ENCODE peak calls at places on chromosome 11, in five cellular contexts. One of them, this sample, is unnamed.

GRCh38 chr11:93623179-93623578 is 38.3 kb upstream of the CEP295 start:
- DNase-seq in osteoblast: no peak
- DNase-seq in mesenchymal stem cell: peak; percentile 79
- DNase-seq in tibial artery: no peak
- DNase-seq in naive thymus-derived CD4-positive, alpha-beta T cell: no peak
- DNase-seq in this sample: no peak

GRCh38 chr11:114135737-114136151 is 76.2 kb downstream of the ZBTB16 start:
- DNase-seq in naive thymus-derived CD4-positive, alpha-beta T cell: no peak
- DNase-seq in tibial artery: peak; percentile 27
- DNase-seq in osteoblast: peak; percentile 11
- DNase-seq in mesenchymal stem cell: peak; percentile 82
- DNase-seq in this sample: no peak

GRCh38 chr11:32090774-32091370 is at the start of gene RCN1:
- DNase-seq in mesenchymal stem cell: peak; percentile 91
- DNase-seq in tibial artery: peak; percentile 51
- DNase-seq in naive thymus-derived CD4-positive, alpha-beta T cell: no peak
- DNase-seq in osteoblast: peak; percentile 95
- DNase-seq in this sample: peak; percentile 77

GRCh38 chr11:58919980-58920379 is 19.3 kb upstream of the GLYATL1 start:
- DNase-seq in osteoblast: no peak
- DNase-seq in naive thymus-derived CD4-positive, alpha-beta T cell: no peak
- DNase-seq in mesenchymal stem cell: no peak
- DNase-seq in tibial artery: no peak
- DNase-seq in this sample: no peak

GRCh38 chr11:62340269-62340901 is 3.1 kb downstream of the ASRGL1 start:
- DNase-seq in mesenchymal stem cell: peak; percentile 61
- DNase-seq in naive thymus-derived CD4-positive, alpha-beta T cell: peak; percentile 51
- DNase-seq in osteoblast: no peak
- DNase-seq in tibial artery: peak; percentile 54
- DNase-seq in this sample: peak; percentile 32

GRCh38 chr11:34940026-34940677 is 23.7 kb downstream of the PDHX start:
- DNase-seq in tibial artery: no peak
- DNase-seq in mesenchymal stem cell: peak; percentile 23
- DNase-seq in naive thymus-derived CD4-positive, alpha-beta T cell: no peak
- DNase-seq in osteoblast: peak; percentile 51
- DNase-seq in this sample: no peak

GRCh38 chr11:128522943-128523518 is 64.3 kb downstream of the ETS1 start:
- DNase-seq in mesenchymal stem cell: peak; percentile 47
- DNase-seq in osteoblast: no peak
- DNase-seq in tibial artery: no peak
- DNase-seq in naive thymus-derived CD4-positive, alpha-beta T cell: peak; percentile 75
- DNase-seq in this sample: no peak

GRCh38 chr11:41954034-41954433 is 494.6 kb upstream of the LRRC4C start:
- DNase-seq in naive thymus-derived CD4-positive, alpha-beta T cell: no peak
- DNase-seq in mesenchymal stem cell: no peak
- DNase-seq in osteoblast: no peak
- DNase-seq in tibial artery: no peak
- DNase-seq in this sample: no peak

GRCh38 chr11:78638704-78639380 is 64.2 kb upstream of the NARS2 start:
- DNase-seq in mesenchymal stem cell: no peak
- DNase-seq in osteoblast: no peak
- DNase-seq in tibial artery: no peak
- DNase-seq in naive thymus-derived CD4-positive, alpha-beta T cell: no peak
- DNase-seq in this sample: no peak

GRCh38 chr11:134275534-134276395 is at the start of gene GLB1L3:
- DNase-seq in osteoblast: peak; percentile 85
- DNase-seq in mesenchymal stem cell: peak; percentile 31
- DNase-seq in tibial artery: no peak
- DNase-seq in naive thymus-derived CD4-positive, alpha-beta T cell: peak; percentile 79
- DNase-seq in this sample: no peak

GRCh38 chr11:78821371-78822306 is 247.0 kb upstream of the NARS2 start:
- DNase-seq in naive thymus-derived CD4-positive, alpha-beta T cell: no peak
- DNase-seq in tibial artery: no peak
- DNase-seq in osteoblast: no peak
- DNase-seq in mesenchymal stem cell: no peak
- DNase-seq in this sample: no peak

GRCh38 chr11:2942872-2943710 is 13.9 kb upstream of the PHLDA2 start:
- DNase-seq in naive thymus-derived CD4-positive, alpha-beta T cell: no peak
- DNase-seq in osteoblast: no peak
- DNase-seq in mesenchymal stem cell: no peak
- DNase-seq in tibial artery: no peak
- DNase-seq in this sample: no peak

GRCh38 chr11:59267738-59268475 is 55.2 kb upstream of the MPEG1 start:
- DNase-seq in naive thymus-derived CD4-positive, alpha-beta T cell: no peak
- DNase-seq in osteoblast: no peak
- DNase-seq in mesenchymal stem cell: no peak
- DNase-seq in tibial artery: no peak
- DNase-seq in this sample: no peak

GRCh38 chr11:95322546-95322945 is 91.5 kb upstream of the SESN3 start:
- DNase-seq in osteoblast: peak; percentile 85
- DNase-seq in naive thymus-derived CD4-positive, alpha-beta T cell: no peak
- DNase-seq in tibial artery: no peak
- DNase-seq in mesenchymal stem cell: no peak
- DNase-seq in this sample: no peak

GRCh38 chr11:9717040-9717357 is 53.1 kb downstream of the SWAP70 start:
- DNase-seq in mesenchymal stem cell: no peak
- DNase-seq in tibial artery: no peak
- DNase-seq in osteoblast: no peak
- DNase-seq in naive thymus-derived CD4-positive, alpha-beta T cell: no peak
- DNase-seq in this sample: no peak

GRCh38 chr11:9714540-9714939 is 50.7 kb downstream of the SWAP70 start:
- DNase-seq in osteoblast: peak; percentile 1
- DNase-seq in naive thymus-derived CD4-positive, alpha-beta T cell: no peak
- DNase-seq in tibial artery: no peak
- DNase-seq in mesenchymal stem cell: no peak
- DNase-seq in this sample: no peak

GRCh38 chr11:9719949-9720646 is 56.2 kb downstream of the SWAP70 start:
- DNase-seq in osteoblast: peak; percentile 29
- DNase-seq in tibial artery: no peak
- DNase-seq in naive thymus-derived CD4-positive, alpha-beta T cell: no peak
- DNase-seq in mesenchymal stem cell: no peak
- DNase-seq in this sample: no peak

GRCh38 chr11:9717719-9718118 is 53.8 kb downstream of the SWAP70 start:
- DNase-seq in naive thymus-derived CD4-positive, alpha-beta T cell: no peak
- DNase-seq in mesenchymal stem cell: no peak
- DNase-seq in osteoblast: no peak
- DNase-seq in tibial artery: no peak
- DNase-seq in this sample: no peak

DNA sequence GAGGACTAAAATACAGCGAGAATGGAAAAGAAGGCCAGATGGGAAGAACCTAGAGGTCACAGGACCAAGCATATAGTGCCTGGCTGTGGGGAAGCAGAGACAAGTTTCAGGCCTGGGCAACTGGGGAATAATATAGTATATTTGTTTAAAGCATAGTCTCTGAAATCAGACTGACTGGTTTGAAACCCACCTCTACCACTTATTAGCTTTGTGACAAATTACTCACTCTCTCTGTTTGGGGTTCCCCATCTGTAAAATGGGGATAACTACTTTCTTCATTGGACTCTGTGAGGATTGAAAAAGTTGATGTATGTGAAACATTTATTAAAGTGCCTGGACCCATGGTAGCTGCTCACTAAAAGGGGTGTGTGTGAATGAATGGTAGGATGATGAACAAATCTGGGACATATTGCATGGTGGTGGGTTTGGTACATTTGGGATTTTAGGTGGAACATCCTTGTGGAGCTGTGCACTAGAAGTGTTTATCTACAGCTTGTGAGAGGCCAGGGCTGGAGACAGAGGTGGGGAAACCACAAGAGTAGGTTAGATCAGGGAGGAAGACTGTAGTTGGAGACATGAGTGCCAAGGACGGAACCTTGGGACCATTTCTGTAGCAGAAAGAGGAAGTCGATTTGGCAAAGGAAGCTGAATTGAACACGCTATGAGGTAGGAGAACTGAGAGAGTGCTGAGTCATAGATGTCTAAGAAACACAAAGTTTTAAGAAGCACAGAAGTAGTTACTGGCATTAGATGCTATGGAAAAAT is 52.6 kb downstream of the SWAP70 start:
- DNase-seq in tibial artery: peak; percentile 30
- DNase-seq in mesenchymal stem cell: peak; percentile 60
- DNase-seq in naive thymus-derived CD4-positive, alpha-beta T cell: no peak
- DNase-seq in osteoblast: peak; percentile 3
- DNase-seq in this sample: no peak
- H3K27ac ChIP-seq in tibial artery: peak overlapping the region; percentile 59
- H3K27ac ChIP-seq in mesenchymal stem cell: peak overlapping the region; percentile 40
- H3K27ac ChIP-seq in naive thymus-derived CD4-positive, alpha-beta T cell: no peak overlapping the region
- H3K27ac ChIP-seq in osteoblast: peak overlapping the region; percentile 68
- H3K27ac ChIP-seq in this sample: peak overlapping the region; percentile 82

GRCh38 chr11:64998141-64998540 is 1.4 kb upstream of the BATF2 start:
- DNase-seq in naive thymus-derived CD4-positive, alpha-beta T cell: no peak
- DNase-seq in tibial artery: no peak
- DNase-seq in mesenchymal stem cell: no peak
- DNase-seq in osteoblast: no peak
- DNase-seq in this sample: no peak

GRCh38 chr11:64998690-64999431 is 2.1 kb upstream of the BATF2 start:
- DNase-seq in naive thymus-derived CD4-positive, alpha-beta T cell: no peak
- DNase-seq in osteoblast: no peak
- DNase-seq in mesenchymal stem cell: no peak
- DNase-seq in tibial artery: no peak
- DNase-seq in this sample: no peak

GRCh38 chr11:64994318-64994717 is 2.5 kb downstream of the BATF2 start:
- DNase-seq in mesenchymal stem cell: no peak
- DNase-seq in tibial artery: no peak
- DNase-seq in osteoblast: no peak
- DNase-seq in naive thymus-derived CD4-positive, alpha-beta T cell: no peak
- DNase-seq in this sample: no peak

GRCh38 chr11:64996710-64997380 is at the start of gene BATF2:
- DNase-seq in mesenchymal stem cell: peak; percentile 91
- DNase-seq in naive thymus-derived CD4-positive, alpha-beta T cell: no peak
- DNase-seq in osteoblast: peak; percentile 90
- DNase-seq in tibial artery: peak; percentile 80
- DNase-seq in this sample: peak; percentile 70

GRCh38 chr11:64996327-64996709 is 453 bp downstream of the BATF2 start:
- DNase-seq in osteoblast: no peak
- DNase-seq in naive thymus-derived CD4-positive, alpha-beta T cell: no peak
- DNase-seq in mesenchymal stem cell: no peak
- DNase-seq in tibial artery: no peak
- DNase-seq in this sample: no peak
- H3K4me3 ChIP-seq in osteoblast: peak overlapping the region; percentile 67
- H3K4me3 ChIP-seq in naive thymus-derived CD4-positive, alpha-beta T cell: no peak overlapping the region
- H3K4me3 ChIP-seq in mesenchymal stem cell: no peak overlapping the region
- H3K4me3 ChIP-seq in tibial artery: peak overlapping the region; percentile 54
- H3K4me3 ChIP-seq in this sample: peak overlapping the region; percentile 63

GRCh38 chr11:70610561-70610960 is 212.2 kb downstream of the CTTN start:
- DNase-seq in mesenchymal stem cell: no peak
- DNase-seq in tibial artery: no peak
- DNase-seq in naive thymus-derived CD4-positive, alpha-beta T cell: no peak
- DNase-seq in osteoblast: peak; percentile 26
- DNase-seq in this sample: no peak

GRCh38 chr11:70606951-70607330 is 208.6 kb downstream of the CTTN start:
- DNase-seq in mesenchymal stem cell: no peak
- DNase-seq in naive thymus-derived CD4-positive, alpha-beta T cell: no peak
- DNase-seq in tibial artery: no peak
- DNase-seq in osteoblast: no peak
- DNase-seq in this sample: no peak

GRCh38 chr11:70607561-70607960 is 209.2 kb downstream of the CTTN start:
- DNase-seq in tibial artery: no peak
- DNase-seq in osteoblast: no peak
- DNase-seq in mesenchymal stem cell: no peak
- DNase-seq in naive thymus-derived CD4-positive, alpha-beta T cell: no peak
- DNase-seq in this sample: no peak

GRCh38 chr11:70606248-70606950 is 208.1 kb downstream of the CTTN start:
- DNase-seq in naive thymus-derived CD4-positive, alpha-beta T cell: no peak
- DNase-seq in mesenchymal stem cell: no peak
- DNase-seq in tibial artery: no peak
- DNase-seq in osteoblast: peak; percentile 55
- DNase-seq in this sample: no peak

DNA sequence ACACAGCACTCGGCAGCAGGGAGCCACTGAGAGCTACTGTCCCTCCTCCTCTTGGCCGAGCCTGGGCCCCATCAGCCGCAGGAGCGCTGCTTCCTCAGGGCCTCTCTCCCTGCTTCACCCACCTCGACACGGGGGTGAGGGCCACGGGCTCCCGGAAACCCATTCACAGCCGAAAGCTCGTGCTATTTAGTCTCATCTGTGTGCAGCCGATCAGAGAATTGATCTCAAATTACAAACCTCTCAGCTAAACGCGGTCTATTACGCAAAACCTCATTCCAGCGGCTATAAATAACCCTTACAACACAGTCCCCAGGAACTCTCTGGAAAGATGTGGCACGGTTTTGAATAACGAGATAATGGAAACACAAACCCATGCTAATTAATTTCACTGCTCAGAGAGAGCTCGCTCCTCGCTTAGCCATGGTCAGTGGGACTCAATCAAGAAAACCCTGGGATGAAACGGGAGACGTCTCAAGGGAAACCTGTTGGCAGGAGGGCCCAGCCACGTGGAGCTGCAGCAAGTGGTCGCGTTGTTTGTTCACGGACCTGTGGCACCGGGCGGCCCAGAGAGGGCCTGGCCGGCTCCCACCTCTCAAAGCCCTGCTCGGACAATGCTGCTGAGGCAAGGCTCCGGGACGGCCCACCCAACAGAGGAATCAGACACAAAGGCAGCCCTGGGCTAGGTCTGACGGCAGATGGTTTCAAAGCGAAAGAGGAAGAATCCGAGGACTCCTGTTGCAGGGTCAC is 210.4 kb downstream of the CTTN start:
- DNase-seq in osteoblast: peak; percentile 92
- DNase-seq in tibial artery: no peak
- DNase-seq in mesenchymal stem cell: peak; percentile 57
- DNase-seq in naive thymus-derived CD4-positive, alpha-beta T cell: no peak
- DNase-seq in this sample: no peak
- H3K27ac ChIP-seq in osteoblast: no peak overlapping the region
- H3K27ac ChIP-seq in tibial artery: no peak overlapping the region
- H3K27ac ChIP-seq in mesenchymal stem cell: no peak overlapping the region
- H3K27ac ChIP-seq in naive thymus-derived CD4-positive, alpha-beta T cell: no peak overlapping the region
- H3K27ac ChIP-seq in this sample: no peak overlapping the region

GRCh38 chr11:122661182-122661945 is 5.8 kb downstream of the UBASH3B start:
- DNase-seq in naive thymus-derived CD4-positive, alpha-beta T cell: no peak
- DNase-seq in mesenchymal stem cell: peak; percentile 63
- DNase-seq in osteoblast: no peak
- DNase-seq in tibial artery: no peak
- DNase-seq in this sample: no peak

GRCh38 chr11:122664188-122664587 is 8.7 kb downstream of the UBASH3B start:
- DNase-seq in osteoblast: no peak
- DNase-seq in tibial artery: no peak
- DNase-seq in mesenchymal stem cell: peak; percentile 26
- DNase-seq in naive thymus-derived CD4-positive, alpha-beta T cell: no peak
- DNase-seq in this sample: no peak

GRCh38 chr11:122665882-122666281 is 10.4 kb downstream of the UBASH3B start:
- DNase-seq in mesenchymal stem cell: peak; percentile 81
- DNase-seq in osteoblast: no peak
- DNase-seq in naive thymus-derived CD4-positive, alpha-beta T cell: no peak
- DNase-seq in tibial artery: peak; percentile 22
- DNase-seq in this sample: no peak

GRCh38 chr11:122663056-122663740 is 7.7 kb downstream of the UBASH3B start:
- DNase-seq in naive thymus-derived CD4-positive, alpha-beta T cell: no peak
- DNase-seq in mesenchymal stem cell: no peak
- DNase-seq in osteoblast: no peak
- DNase-seq in tibial artery: no peak
- DNase-seq in this sample: no peak

DNA sequence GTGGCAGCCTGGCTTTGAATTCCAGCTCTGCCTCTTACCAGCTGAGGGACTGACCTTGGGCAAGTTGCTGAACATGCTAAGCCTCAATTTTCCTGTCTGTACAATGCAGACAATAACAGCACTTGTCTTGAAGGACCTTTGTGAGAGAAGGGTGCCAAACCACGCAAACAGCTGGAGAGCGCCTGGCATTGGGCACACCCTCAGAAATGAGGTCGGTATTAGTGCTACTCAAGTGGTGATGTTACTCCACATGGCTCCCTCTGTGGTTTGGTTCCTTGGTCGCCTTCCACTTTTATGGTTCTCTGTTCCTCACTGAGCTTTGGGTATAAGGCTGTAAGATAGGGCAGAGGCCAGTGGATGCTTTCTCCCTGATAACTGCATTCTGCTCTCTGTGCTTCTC is 8.2 kb downstream of the UBASH3B start:
- DNase-seq in tibial artery: no peak
- DNase-seq in mesenchymal stem cell: peak; percentile 34
- DNase-seq in naive thymus-derived CD4-positive, alpha-beta T cell: no peak
- DNase-seq in osteoblast: peak; percentile 74
- DNase-seq in this sample: no peak
- H3K4me3 ChIP-seq in tibial artery: no peak overlapping the region
- H3K4me3 ChIP-seq in mesenchymal stem cell: no peak overlapping the region
- H3K4me3 ChIP-seq in naive thymus-derived CD4-positive, alpha-beta T cell: no peak overlapping the region
- H3K4me3 ChIP-seq in osteoblast: no peak overlapping the region
- H3K4me3 ChIP-seq in this sample: no peak overlapping the region

This sample was measured in left ventricle myocardium inferior.